ENCODE peak calls at places on chromosome 20, in four cellular contexts. P is natural killer cell, I is mucosa of descending colon, D is omental fat pad. X is an unnamed sample.
A peak's percentile ranks its signal among the peaks of the same experiment; 100 is the strongest.

GRCh38 chr20:1130849-1131248 is 12.4 kb downstream of the PSMF1 start:
- ATAC-seq in P (no peak), D (no peak), I (peak; percentile 64), X (no peak)

GRCh38 chr20:24781061-24781980 is 167.7 kb upstream of the CST7 start:
- ATAC-seq in I (peak; percentile 35), P (no peak), D (no peak), X (no peak)

GRCh38 chr20:48359692-48360337 is 468.0 kb downstream of the PREX1 start:
- ATAC-seq in D (no peak), P (no peak), I (peak; percentile 75), X (no peak)

GRCh38 chr20:51392625-51393186 is 149.8 kb downstream of the NFATC2 start:
- ATAC-seq in D (no peak), I (no peak), P (no peak), X (no peak)

GRCh38 chr20:57838670-57839142 is 128.9 kb upstream of the PMEPA1 start:
- ATAC-seq in I (no peak), P (no peak), D (no peak), X (no peak)

GRCh38 chr20:38109657-38110524 is 55.2 kb downstream of the TGM2 start:
- ATAC-seq in D (peak; percentile 90), P (no peak), I (peak; percentile 90), X (peak; percentile 84)

GRCh38 chr20:4896971-4897497 is 104.3 kb downstream of the SLC23A2 start:
- ATAC-seq in I (peak; percentile 47), D (no peak), P (no peak), X (no peak)

GRCh38 chr20:44151621-44152416 is 35.2 kb downstream of the JPH2 start:
- ATAC-seq in D (peak; percentile 88), I (no peak), P (no peak), X (peak; percentile 66)

GRCh38 chr20:18904624-18905023 is 91.0 kb downstream of the SCP2D1 start:
- ATAC-seq in D (no peak), P (no peak), I (peak; percentile 37), X (no peak)

GRCh38 chr20:45828589-45828988 is 1.5 kb upstream of the TNNC2 start:
- ATAC-seq in P (no peak), I (no peak), D (no peak), X (no peak)

GRCh38 chr20:6829510-6830116 is 62.1 kb downstream of the BMP2 start:
- ATAC-seq in D (no peak), I (peak; percentile 42), P (no peak), X (no peak)

GRCh38 chr20:55269913-55270312 is 735.4 kb downstream of the CBLN4 start:
- ATAC-seq in I (no peak), P (no peak), D (no peak), X (no peak)

GRCh38 chr20:1924910-1925861 is 30.0 kb downstream of the SIRPA start:
- ATAC-seq in D (no peak), I (no peak), P (no peak), X (no peak)

GRCh38 chr20:61217848-61218247 is 34.2 kb upstream of the CDH4 start:
- ATAC-seq in I (no peak), D (no peak), P (no peak), X (no peak)

GRCh38 chr20:41247523-41248370 is 69.8 kb downstream of the ZHX3 start:
- ATAC-seq in D (no peak), P (no peak), I (peak; percentile 61), X (peak; percentile 2)